ENCODE peak calls at places on chromosomes 13 and 19, in nine cellular contexts. One of them, this sample, is unnamed.

GRCh38 chr19:13366529-13367143 is 139.6 kb downstream of the CACNA1A start:
- DNase-seq in fibroblast of the aortic adventitia: peak; percentile 52
- DNase-seq in tibial artery: no peak
- DNase-seq in mucosa of descending colon: no peak
- DNase-seq in foreskin fibroblast: peak; percentile 23
- DNase-seq in heart right ventricle: no peak
- DNase-seq in fibroblast of pulmonary artery: peak; percentile 54
- DNase-seq in gastrocnemius medialis: no peak
- DNase-seq in AG09309: peak; percentile 1
- DNase-seq in this sample: no peak

GRCh38 chr19:1170938-1171754 is 2.9 kb downstream of the SBNO2 start:
- DNase-seq in fibroblast of the aortic adventitia: no peak
- DNase-seq in tibial artery: no peak
- DNase-seq in mucosa of descending colon: no peak
- DNase-seq in foreskin fibroblast: no peak
- DNase-seq in heart right ventricle: no peak
- DNase-seq in fibroblast of pulmonary artery: no peak
- DNase-seq in gastrocnemius medialis: no peak
- DNase-seq in AG09309: no peak
- DNase-seq in this sample: no peak

GRCh38 chr19:35380450-35381124 is 9.7 kb downstream of the GPR42 start:
- DNase-seq in fibroblast of the aortic adventitia: no peak
- DNase-seq in tibial artery: no peak
- DNase-seq in mucosa of descending colon: peak; percentile 50
- DNase-seq in foreskin fibroblast: no peak
- DNase-seq in heart right ventricle: no peak
- DNase-seq in fibroblast of pulmonary artery: no peak
- DNase-seq in gastrocnemius medialis: no peak
- DNase-seq in AG09309: no peak
- DNase-seq in this sample: no peak

GRCh38 chr13:97161832-97162231 is 60.3 kb upstream of the MBNL2 start:
- DNase-seq in fibroblast of the aortic adventitia: no peak
- DNase-seq in tibial artery: no peak
- DNase-seq in mucosa of descending colon: no peak
- DNase-seq in foreskin fibroblast: no peak
- DNase-seq in heart right ventricle: no peak
- DNase-seq in fibroblast of pulmonary artery: no peak
- DNase-seq in gastrocnemius medialis: no peak
- DNase-seq in AG09309: no peak
- DNase-seq in this sample: no peak

GRCh38 chr19:41863209-41863931 is 3.3 kb downstream of the RPS19 start:
- DNase-seq in fibroblast of the aortic adventitia: no peak
- DNase-seq in tibial artery: no peak
- DNase-seq in mucosa of descending colon: no peak
- DNase-seq in foreskin fibroblast: no peak
- DNase-seq in heart right ventricle: no peak
- DNase-seq in fibroblast of pulmonary artery: no peak
- DNase-seq in gastrocnemius medialis: no peak
- DNase-seq in AG09309: no peak
- DNase-seq in this sample: no peak

GRCh38 chr13:77810430-77810829 is 108.2 kb downstream of the EDNRB start:
- DNase-seq in fibroblast of the aortic adventitia: peak; percentile 65
- DNase-seq in tibial artery: no peak
- DNase-seq in mucosa of descending colon: no peak
- DNase-seq in foreskin fibroblast: no peak
- DNase-seq in heart right ventricle: no peak
- DNase-seq in fibroblast of pulmonary artery: peak; percentile 48
- DNase-seq in gastrocnemius medialis: no peak
- DNase-seq in AG09309: no peak
- DNase-seq in this sample: no peak

GRCh38 chr19:41784337-41785239 is 11.8 kb upstream of the CEACAM3 start:
- DNase-seq in fibroblast of the aortic adventitia: no peak
- DNase-seq in tibial artery: no peak
- DNase-seq in mucosa of descending colon: peak; percentile 43
- DNase-seq in foreskin fibroblast: no peak
- DNase-seq in heart right ventricle: no peak
- DNase-seq in fibroblast of pulmonary artery: no peak
- DNase-seq in gastrocnemius medialis: no peak
- DNase-seq in AG09309: no peak
- DNase-seq in this sample: no peak

GRCh38 chr13:21000647-21001046 is 60.7 kb downstream of the LATS2 start:
- DNase-seq in fibroblast of the aortic adventitia: no peak
- DNase-seq in tibial artery: no peak
- DNase-seq in mucosa of descending colon: no peak
- DNase-seq in foreskin fibroblast: no peak
- DNase-seq in heart right ventricle: no peak
- DNase-seq in fibroblast of pulmonary artery: no peak
- DNase-seq in gastrocnemius medialis: no peak
- DNase-seq in AG09309: no peak
- DNase-seq in this sample: no peak

GRCh38 chr19:4295972-4296771 is 6.0 kb downstream of the TMIGD2 start:
- DNase-seq in fibroblast of the aortic adventitia: no peak
- DNase-seq in tibial artery: no peak
- DNase-seq in mucosa of descending colon: no peak
- DNase-seq in foreskin fibroblast: no peak
- DNase-seq in heart right ventricle: no peak
- DNase-seq in fibroblast of pulmonary artery: no peak
- DNase-seq in gastrocnemius medialis: no peak
- DNase-seq in AG09309: no peak
- DNase-seq in this sample: no peak

GRCh38 chr19:29323046-29323971 is 110.4 kb upstream of the UQCRFS1 start:
- DNase-seq in fibroblast of the aortic adventitia: no peak
- DNase-seq in tibial artery: no peak
- DNase-seq in mucosa of descending colon: no peak
- DNase-seq in foreskin fibroblast: no peak
- DNase-seq in heart right ventricle: no peak
- DNase-seq in fibroblast of pulmonary artery: no peak
- DNase-seq in gastrocnemius medialis: no peak
- DNase-seq in AG09309: no peak
- DNase-seq in this sample: no peak

GRCh38 chr19:12733369-12733896 is 1.1 kb downstream of the TRIR start:
- DNase-seq in fibroblast of the aortic adventitia: peak; percentile 47
- DNase-seq in tibial artery: no peak
- DNase-seq in mucosa of descending colon: peak; percentile 22
- DNase-seq in foreskin fibroblast: peak; percentile 64
- DNase-seq in heart right ventricle: no peak
- DNase-seq in fibroblast of pulmonary artery: peak; percentile 49
- DNase-seq in gastrocnemius medialis: no peak
- DNase-seq in AG09309: no peak
- DNase-seq in this sample: no peak

GRCh38 chr13:98279473-98280175 is 102.6 kb upstream of the RNF113B start:
- DNase-seq in fibroblast of the aortic adventitia: no peak
- DNase-seq in tibial artery: no peak
- DNase-seq in mucosa of descending colon: no peak
- DNase-seq in foreskin fibroblast: no peak
- DNase-seq in heart right ventricle: no peak
- DNase-seq in fibroblast of pulmonary artery: no peak
- DNase-seq in gastrocnemius medialis: no peak
- DNase-seq in AG09309: no peak
- DNase-seq in this sample: no peak

GRCh38 chr19:4066176-4066606 is 508 bp downstream of the ZBTB7A start:
- DNase-seq in fibroblast of the aortic adventitia: no peak
- DNase-seq in tibial artery: peak; percentile 53
- DNase-seq in mucosa of descending colon: peak; percentile 74
- DNase-seq in foreskin fibroblast: no peak
- DNase-seq in heart right ventricle: no peak
- DNase-seq in fibroblast of pulmonary artery: no peak
- DNase-seq in gastrocnemius medialis: no peak
- DNase-seq in AG09309: no peak
- DNase-seq in this sample: no peak

DNA sequence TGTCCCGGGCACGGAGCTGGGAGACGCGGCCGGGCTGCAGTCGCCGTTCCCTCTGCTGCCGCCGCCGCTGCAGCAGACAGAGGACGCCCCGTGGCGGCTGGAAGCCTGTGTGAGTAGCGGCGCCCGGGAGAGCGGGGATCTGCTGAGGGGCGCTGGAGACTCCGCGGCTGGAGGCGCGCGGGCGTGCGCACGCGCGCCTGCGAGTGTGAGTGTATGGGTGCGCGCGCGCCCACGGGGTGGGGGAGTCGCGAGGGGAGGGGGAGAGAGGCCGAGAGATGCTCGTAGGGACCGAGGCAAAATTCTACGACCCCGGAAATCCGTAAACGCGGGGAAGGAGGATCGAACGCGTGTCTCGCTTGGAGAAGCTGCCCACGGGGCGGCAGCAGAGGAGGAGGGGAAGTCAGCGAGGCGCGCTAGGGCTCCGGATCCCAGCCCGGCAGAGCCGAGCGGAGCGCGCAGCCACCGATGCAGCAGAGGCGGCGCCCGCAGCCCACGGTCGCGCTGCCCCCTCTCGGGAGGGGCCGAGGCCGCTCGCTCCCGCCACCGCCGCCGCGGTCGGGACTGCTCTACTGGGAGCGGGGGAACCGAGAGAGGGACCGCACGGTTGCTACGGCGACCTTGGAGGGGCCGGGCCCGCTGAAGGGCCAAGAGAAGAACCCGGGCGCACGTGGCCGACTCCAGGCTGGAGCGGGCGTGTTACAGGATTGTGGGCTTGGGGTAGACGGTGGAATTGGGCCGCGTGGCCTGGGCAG is at the start of gene ENOX1:
- DNase-seq in fibroblast of the aortic adventitia: peak; percentile 84
- DNase-seq in tibial artery: peak; percentile 29
- DNase-seq in mucosa of descending colon: peak; percentile 24
- DNase-seq in foreskin fibroblast: peak; percentile 72
- DNase-seq in heart right ventricle: peak; percentile 67
- DNase-seq in fibroblast of pulmonary artery: peak; percentile 83
- DNase-seq in gastrocnemius medialis: peak; percentile 39
- DNase-seq in AG09309: no peak
- DNase-seq in this sample: no peak
- TF ChIP-seq CTCF in fibroblast of the aortic adventitia: peak; percentile 10
- TF ChIP-seq CTCF in tibial artery: no peak
- TF ChIP-seq CTCF in mucosa of descending colon: no peak
- TF ChIP-seq CTCF in foreskin fibroblast: peak; percentile 14
- TF ChIP-seq CTCF in heart right ventricle: peak; percentile 50
- TF ChIP-seq CTCF in fibroblast of pulmonary artery: no peak
- TF ChIP-seq CTCF in gastrocnemius medialis: no peak
- TF ChIP-seq CTCF in AG09309: peak; percentile 12
- TF ChIP-seq CTCF in this sample: peak; percentile 18

DNA sequence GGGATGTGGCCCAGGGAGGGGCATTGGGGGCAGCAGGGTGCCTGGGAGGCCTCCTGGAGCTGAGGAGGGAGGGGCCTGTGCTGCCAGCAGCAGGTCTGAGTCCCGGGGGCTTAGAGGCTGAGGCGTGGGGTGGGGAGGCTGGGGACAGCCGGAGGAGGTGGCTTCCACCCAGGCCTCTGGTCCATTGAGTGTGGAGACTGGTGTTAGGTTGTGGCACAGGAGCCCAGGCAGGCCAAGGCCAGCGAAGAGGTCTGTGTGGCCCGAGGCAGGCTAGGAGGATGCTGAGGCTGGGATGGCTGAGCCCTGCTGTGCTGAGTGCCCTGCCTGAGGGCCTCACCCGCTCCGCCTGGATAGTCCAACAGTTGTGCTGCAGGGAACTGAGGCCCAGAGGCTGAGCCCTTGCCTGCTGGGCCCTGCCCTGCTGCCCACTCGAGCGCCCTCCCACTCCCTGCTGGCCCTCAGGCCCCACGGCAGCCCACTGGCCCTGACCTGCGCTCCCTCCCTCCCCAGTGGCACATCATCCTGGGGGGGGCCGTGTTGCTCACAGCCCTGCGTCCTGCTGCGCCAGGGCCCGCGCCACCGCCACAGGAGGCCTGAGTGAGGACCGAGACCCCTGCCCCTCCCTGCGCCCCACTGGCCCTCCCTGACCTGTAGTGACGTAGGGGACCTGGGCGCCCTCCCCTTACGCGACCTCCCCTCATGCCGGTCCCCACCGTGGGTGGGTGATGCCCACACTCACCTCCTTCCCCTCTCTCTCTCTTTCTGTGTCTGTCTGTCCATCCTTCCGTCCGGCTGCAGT is 4.9 kb upstream of the GARIN5A start:
- DNase-seq in fibroblast of the aortic adventitia: no peak
- DNase-seq in tibial artery: no peak
- DNase-seq in mucosa of descending colon: no peak
- DNase-seq in foreskin fibroblast: no peak
- DNase-seq in heart right ventricle: no peak
- DNase-seq in fibroblast of pulmonary artery: no peak
- DNase-seq in gastrocnemius medialis: no peak
- DNase-seq in AG09309: no peak
- DNase-seq in this sample: no peak
- H3K4me3 ChIP-seq in fibroblast of the aortic adventitia: no peak overlapping the region
- H3K4me3 ChIP-seq in tibial artery: no peak overlapping the region
- H3K4me3 ChIP-seq in mucosa of descending colon: no peak overlapping the region
- H3K4me3 ChIP-seq in foreskin fibroblast: no peak overlapping the region
- H3K4me3 ChIP-seq in heart right ventricle: no peak overlapping the region
- H3K4me3 ChIP-seq in fibroblast of pulmonary artery: no peak overlapping the region
- H3K4me3 ChIP-seq in gastrocnemius medialis: no peak overlapping the region
- H3K4me3 ChIP-seq in AG09309: no peak overlapping the region
- H3K4me3 ChIP-seq in this sample: no peak overlapping the region

DNA sequence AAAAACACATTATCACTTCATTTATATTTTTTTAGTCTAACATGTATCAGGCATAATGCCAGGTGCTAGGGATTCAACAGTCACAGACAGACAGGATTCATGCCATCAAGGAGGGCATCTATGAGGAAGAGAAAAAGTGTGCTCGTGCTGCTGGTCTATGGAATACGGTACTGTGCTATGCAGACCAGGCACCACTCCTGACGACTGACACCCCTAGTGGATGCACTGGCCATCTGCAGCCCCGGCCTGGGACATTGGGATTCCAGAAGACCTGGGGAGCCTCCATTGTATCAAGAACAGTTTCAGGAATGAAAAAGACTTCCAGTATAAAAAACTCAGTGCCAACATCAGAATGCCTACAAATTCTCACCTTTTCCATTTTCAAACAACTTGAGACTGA is 94.0 kb downstream of the KLF12 start:
- DNase-seq in fibroblast of the aortic adventitia: peak; percentile 17
- DNase-seq in tibial artery: peak; percentile 31
- DNase-seq in mucosa of descending colon: peak; percentile 75
- DNase-seq in foreskin fibroblast: no peak
- DNase-seq in heart right ventricle: peak; percentile 35
- DNase-seq in fibroblast of pulmonary artery: peak; percentile 36
- DNase-seq in gastrocnemius medialis: peak; percentile 21
- DNase-seq in AG09309: no peak
- DNase-seq in this sample: no peak
- TF ChIP-seq CTCF in fibroblast of the aortic adventitia: peak; percentile 45
- TF ChIP-seq CTCF in tibial artery: peak; percentile 27
- TF ChIP-seq CTCF in mucosa of descending colon: peak; percentile 20
- TF ChIP-seq CTCF in foreskin fibroblast: peak; percentile 44
- TF ChIP-seq CTCF in heart right ventricle: peak; percentile 63
- TF ChIP-seq CTCF in fibroblast of pulmonary artery: peak; percentile 53
- TF ChIP-seq CTCF in gastrocnemius medialis: no peak
- TF ChIP-seq CTCF in AG09309: peak; percentile 57
- TF ChIP-seq CTCF in this sample: peak; percentile 47

DNA sequence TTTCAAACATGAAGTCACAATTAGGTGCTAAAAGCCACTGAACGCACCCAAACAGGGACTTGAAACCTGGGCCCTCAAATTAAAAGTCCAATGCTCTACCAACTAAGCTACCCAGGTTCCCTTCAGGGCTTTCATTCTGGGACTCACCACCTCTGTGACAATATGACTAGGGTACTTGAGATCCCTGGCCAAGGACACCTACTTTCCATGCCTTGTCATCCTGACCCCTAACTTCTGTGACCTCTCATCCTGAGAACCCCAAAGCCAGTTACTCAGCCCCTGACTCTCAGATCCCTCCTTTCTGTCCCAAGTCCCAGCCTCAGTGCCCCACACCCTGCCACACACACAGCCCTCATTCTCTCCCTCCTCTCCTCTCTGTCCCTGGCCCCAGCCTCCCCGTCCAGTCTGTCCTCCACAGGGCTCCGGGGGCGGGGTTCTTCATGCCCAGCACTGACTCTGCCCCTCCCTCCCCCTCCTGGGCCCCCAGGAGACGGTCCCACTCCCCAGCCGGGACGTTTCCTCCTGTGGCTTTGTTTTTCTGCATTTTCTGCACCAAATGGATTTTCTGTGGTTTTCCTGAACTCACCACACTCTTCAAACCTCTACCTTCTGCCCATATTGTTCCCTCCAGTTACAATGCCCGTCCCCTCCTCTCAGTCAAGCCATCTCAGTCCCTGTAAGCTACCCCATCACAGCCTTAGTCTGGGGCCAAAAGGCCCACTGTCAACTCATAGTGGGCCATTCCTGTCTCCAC is 7.0 kb downstream of the RCN3 start:
- DNase-seq in fibroblast of the aortic adventitia: no peak
- DNase-seq in tibial artery: no peak
- DNase-seq in mucosa of descending colon: no peak
- DNase-seq in foreskin fibroblast: no peak
- DNase-seq in heart right ventricle: no peak
- DNase-seq in fibroblast of pulmonary artery: no peak
- DNase-seq in gastrocnemius medialis: no peak
- DNase-seq in AG09309: no peak
- DNase-seq in this sample: no peak
- H3K4me3 ChIP-seq in fibroblast of the aortic adventitia: no peak overlapping the region
- H3K4me3 ChIP-seq in tibial artery: peak overlapping the region; percentile 61
- H3K4me3 ChIP-seq in mucosa of descending colon: no peak overlapping the region
- H3K4me3 ChIP-seq in foreskin fibroblast: no peak overlapping the region
- H3K4me3 ChIP-seq in heart right ventricle: peak overlapping the region; percentile 48
- H3K4me3 ChIP-seq in fibroblast of pulmonary artery: no peak overlapping the region
- H3K4me3 ChIP-seq in gastrocnemius medialis: peak overlapping the region; percentile 72
- H3K4me3 ChIP-seq in AG09309: no peak overlapping the region
- H3K4me3 ChIP-seq in this sample: no peak overlapping the region

This sample was measured in BJ.